ENCODE peak calls at places on chromosomes 1 and 21, in eight cellular contexts. One of them, this sample, is unnamed.

GRCh38 chr1:19809044-19809750 is 5.9 kb downstream of the RNF186 start:
- DNase-seq in HFFc6: no peak
- DNase-seq in mammary epithelial cell: no peak
- DNase-seq in choroid plexus epithelial cell: no peak
- DNase-seq in mesothelial cell of epicardium: no peak
- DNase-seq in progenitor cell of endocrine pancreas: no peak
- DNase-seq in foreskin fibroblast: no peak
- DNase-seq in NB4: no peak
- DNase-seq in this sample: no peak

GRCh38 chr1:175628548-175629317 is 114.7 kb downstream of the TNR start:
- DNase-seq in mammary epithelial cell: no peak
- DNase-seq in choroid plexus epithelial cell: no peak
- DNase-seq in NB4: peak; percentile 6
- DNase-seq in progenitor cell of endocrine pancreas: no peak
- DNase-seq in mesothelial cell of epicardium: no peak
- DNase-seq in HFFc6: no peak
- DNase-seq in foreskin fibroblast: peak; percentile 4
- DNase-seq in this sample: no peak

GRCh38 chr1:46646331-46646730 is 21.8 kb downstream of the ATPAF1 start:
- DNase-seq in choroid plexus epithelial cell: no peak
- DNase-seq in HFFc6: no peak
- DNase-seq in mesothelial cell of epicardium: no peak
- DNase-seq in mammary epithelial cell: no peak
- DNase-seq in foreskin fibroblast: no peak
- DNase-seq in progenitor cell of endocrine pancreas: no peak
- DNase-seq in NB4: no peak
- DNase-seq in this sample: no peak

GRCh38 chr1:150152772-150153461 is 3.2 kb downstream of the PLEKHO1 start:
- DNase-seq in progenitor cell of endocrine pancreas: no peak
- DNase-seq in NB4: no peak
- DNase-seq in choroid plexus epithelial cell: peak; percentile 50
- DNase-seq in mammary epithelial cell: no peak
- DNase-seq in foreskin fibroblast: peak; percentile 86
- DNase-seq in HFFc6: peak; percentile 53
- DNase-seq in mesothelial cell of epicardium: no peak
- DNase-seq in this sample: no peak

GRCh38 chr1:107687846-107688753 is 276.9 kb downstream of the VAV3 start:
- DNase-seq in mammary epithelial cell: peak; percentile 88
- DNase-seq in foreskin fibroblast: peak; percentile 10
- DNase-seq in mesothelial cell of epicardium: no peak
- DNase-seq in progenitor cell of endocrine pancreas: no peak
- DNase-seq in NB4: peak; percentile 75
- DNase-seq in choroid plexus epithelial cell: peak; percentile 29
- DNase-seq in HFFc6: no peak
- DNase-seq in this sample: no peak

GRCh38 chr1:21241761-21242581 is 48.3 kb downstream of the ECE1 start:
- DNase-seq in mesothelial cell of epicardium: no peak
- DNase-seq in HFFc6: no peak
- DNase-seq in foreskin fibroblast: no peak
- DNase-seq in progenitor cell of endocrine pancreas: no peak
- DNase-seq in NB4: no peak
- DNase-seq in choroid plexus epithelial cell: peak; percentile 57
- DNase-seq in mammary epithelial cell: no peak
- DNase-seq in this sample: no peak

GRCh38 chr1:101262060-101262459 is 25.2 kb downstream of the S1PR1 start:
- DNase-seq in foreskin fibroblast: no peak
- DNase-seq in NB4: peak; percentile 35
- DNase-seq in choroid plexus epithelial cell: no peak
- DNase-seq in mammary epithelial cell: no peak
- DNase-seq in mesothelial cell of epicardium: no peak
- DNase-seq in progenitor cell of endocrine pancreas: no peak
- DNase-seq in HFFc6: no peak
- DNase-seq in this sample: no peak

GRCh38 chr1:196148367-196148970 is 459.8 kb downstream of the KCNT2 start:
- DNase-seq in NB4: peak; percentile 37
- DNase-seq in foreskin fibroblast: peak; percentile 58
- DNase-seq in progenitor cell of endocrine pancreas: no peak
- DNase-seq in HFFc6: peak; percentile 47
- DNase-seq in mammary epithelial cell: peak; percentile 23
- DNase-seq in choroid plexus epithelial cell: peak; percentile 71
- DNase-seq in mesothelial cell of epicardium: no peak
- DNase-seq in this sample: no peak

GRCh38 chr1:51139474-51139873 is 37.4 kb downstream of the C1orf185 start:
- DNase-seq in progenitor cell of endocrine pancreas: no peak
- DNase-seq in choroid plexus epithelial cell: peak; percentile 8
- DNase-seq in mammary epithelial cell: no peak
- DNase-seq in mesothelial cell of epicardium: no peak
- DNase-seq in HFFc6: no peak
- DNase-seq in NB4: no peak
- DNase-seq in foreskin fibroblast: peak; percentile 4
- DNase-seq in this sample: no peak

GRCh38 chr1:205940710-205941109 is 2.5 kb downstream of the SLC26A9 start:
- DNase-seq in mesothelial cell of epicardium: no peak
- DNase-seq in progenitor cell of endocrine pancreas: no peak
- DNase-seq in choroid plexus epithelial cell: no peak
- DNase-seq in mammary epithelial cell: no peak
- DNase-seq in HFFc6: no peak
- DNase-seq in foreskin fibroblast: no peak
- DNase-seq in NB4: no peak
- DNase-seq in this sample: no peak
- TF ChIP-seq CTCF in mesothelial cell of epicardium: no peak
- TF ChIP-seq CTCF in progenitor cell of endocrine pancreas: no peak
- TF ChIP-seq CTCF in choroid plexus epithelial cell: no peak
- TF ChIP-seq CTCF in mammary epithelial cell: no peak
- TF ChIP-seq CTCF in HFFc6: no peak
- TF ChIP-seq CTCF in foreskin fibroblast: no peak
- TF ChIP-seq CTCF in NB4: no peak
- TF ChIP-seq CTCF in this sample: no peak

DNA sequence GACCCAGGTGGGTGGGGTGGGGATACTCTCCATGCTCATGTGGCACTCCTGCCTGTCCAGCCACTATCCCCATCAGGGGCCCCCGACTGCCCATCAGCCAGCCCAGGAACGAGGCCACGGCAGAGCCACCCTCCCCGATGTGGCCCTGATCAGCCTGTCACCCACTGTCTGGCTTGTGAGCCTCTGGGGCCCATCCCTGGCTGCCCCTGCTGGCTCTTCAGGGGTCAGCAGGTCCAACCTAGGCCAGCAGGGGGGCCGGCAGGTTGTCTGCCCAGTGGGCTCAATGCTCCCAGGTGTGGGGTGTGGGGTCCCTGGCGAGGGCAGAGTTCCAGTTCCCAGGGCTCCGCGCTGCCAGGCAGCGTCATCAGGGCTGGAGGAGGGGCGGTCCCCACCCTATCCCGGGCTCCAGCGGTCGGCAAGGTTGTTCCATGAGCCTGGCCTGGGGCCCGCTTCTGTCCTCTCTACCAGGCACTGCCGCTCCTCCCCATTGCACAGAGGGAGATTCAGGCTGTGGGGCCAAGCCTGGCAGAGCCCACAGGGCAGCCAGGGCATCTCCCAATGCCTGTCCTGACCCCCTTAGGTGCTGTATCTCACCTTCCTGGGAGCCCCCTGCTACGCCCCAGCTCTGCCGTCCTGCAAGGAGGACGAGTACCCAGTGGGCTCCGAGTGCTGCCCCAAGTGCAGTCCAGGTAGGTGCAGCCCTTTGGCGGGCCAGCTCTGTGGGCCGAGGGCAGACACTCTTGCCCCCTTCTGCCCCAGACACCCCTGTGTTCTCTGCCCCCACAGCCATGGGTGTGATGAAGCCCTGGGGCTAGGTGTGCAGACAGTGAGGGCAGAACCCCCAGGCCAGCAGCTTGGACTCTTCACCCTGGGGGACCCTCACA is 1.2 kb downstream of the TNFRSF14 start:
- DNase-seq in NB4: no peak
- DNase-seq in choroid plexus epithelial cell: no peak
- DNase-seq in foreskin fibroblast: no peak
- DNase-seq in HFFc6: no peak
- DNase-seq in mammary epithelial cell: no peak
- DNase-seq in mesothelial cell of epicardium: no peak
- DNase-seq in progenitor cell of endocrine pancreas: no peak
- DNase-seq in this sample: no peak
- TF ChIP-seq CTCF in NB4: no peak
- TF ChIP-seq CTCF in choroid plexus epithelial cell: no peak
- TF ChIP-seq CTCF in foreskin fibroblast: no peak
- TF ChIP-seq CTCF in HFFc6: peak; percentile 39
- TF ChIP-seq CTCF in mammary epithelial cell: peak; percentile 10
- TF ChIP-seq CTCF in mesothelial cell of epicardium: no peak
- TF ChIP-seq CTCF in progenitor cell of endocrine pancreas: peak; percentile 34
- TF ChIP-seq CTCF in this sample: no peak

DNA sequence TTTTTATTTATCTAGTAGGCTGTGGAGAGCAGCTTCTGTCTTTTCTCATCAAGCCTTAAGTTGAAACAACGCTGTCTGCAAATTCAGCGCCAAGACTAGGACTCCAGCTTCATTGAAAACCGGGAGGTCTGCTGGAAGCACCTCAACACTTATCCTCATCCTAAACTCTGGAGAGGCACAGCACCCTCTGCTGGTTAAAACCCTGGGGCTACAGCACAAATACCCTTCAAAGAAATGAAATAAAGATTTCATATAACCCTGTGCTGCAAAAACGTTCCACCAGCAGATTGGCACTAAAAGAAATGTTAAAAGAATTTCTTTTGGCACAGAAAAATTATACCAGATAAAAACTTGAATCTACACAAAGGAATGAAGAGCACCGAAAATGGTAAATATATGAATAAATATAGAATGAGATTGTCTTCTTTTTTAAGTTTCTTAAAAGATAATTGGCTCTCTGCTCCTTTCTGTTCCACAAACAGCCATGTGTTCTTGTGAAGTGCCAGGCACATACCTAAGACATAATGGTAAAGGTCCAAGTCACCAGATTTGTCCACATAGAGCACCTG is 227.7 kb upstream of the SAMSN1 start:
- DNase-seq in mesothelial cell of epicardium: peak; percentile 42
- DNase-seq in mammary epithelial cell: peak; percentile 30
- DNase-seq in choroid plexus epithelial cell: peak; percentile 72
- DNase-seq in HFFc6: no peak
- DNase-seq in NB4: peak; percentile 67
- DNase-seq in foreskin fibroblast: no peak
- DNase-seq in progenitor cell of endocrine pancreas: no peak
- DNase-seq in this sample: no peak
- TF ChIP-seq CTCF in mesothelial cell of epicardium: peak; percentile 35
- TF ChIP-seq CTCF in mammary epithelial cell: peak; percentile 85
- TF ChIP-seq CTCF in choroid plexus epithelial cell: peak; percentile 82
- TF ChIP-seq CTCF in HFFc6: peak; percentile 44
- TF ChIP-seq CTCF in NB4: peak; percentile 79
- TF ChIP-seq CTCF in foreskin fibroblast: no peak
- TF ChIP-seq CTCF in progenitor cell of endocrine pancreas: peak; percentile 45
- TF ChIP-seq CTCF in this sample: peak; percentile 63

GRCh38 chr1:214658785-214659184 is 55.8 kb downstream of the CENPF start:
- DNase-seq in choroid plexus epithelial cell: peak; percentile 76
- DNase-seq in mesothelial cell of epicardium: peak; percentile 41
- DNase-seq in foreskin fibroblast: peak; percentile 51
- DNase-seq in progenitor cell of endocrine pancreas: no peak
- DNase-seq in HFFc6: no peak
- DNase-seq in mammary epithelial cell: peak; percentile 12
- DNase-seq in NB4: no peak
- DNase-seq in this sample: no peak

GRCh38 chr1:214658175-214658574 is 55.2 kb downstream of the CENPF start:
- DNase-seq in HFFc6: no peak
- DNase-seq in progenitor cell of endocrine pancreas: no peak
- DNase-seq in NB4: no peak
- DNase-seq in mesothelial cell of epicardium: no peak
- DNase-seq in foreskin fibroblast: no peak
- DNase-seq in mammary epithelial cell: no peak
- DNase-seq in choroid plexus epithelial cell: no peak
- DNase-seq in this sample: no peak

GRCh38 chr1:214660190-214660589 is 57.2 kb downstream of the CENPF start:
- DNase-seq in progenitor cell of endocrine pancreas: no peak
- DNase-seq in mesothelial cell of epicardium: no peak
- DNase-seq in HFFc6: no peak
- DNase-seq in mammary epithelial cell: no peak
- DNase-seq in choroid plexus epithelial cell: no peak
- DNase-seq in NB4: no peak
- DNase-seq in foreskin fibroblast: peak; percentile 11
- DNase-seq in this sample: no peak

GRCh38 chr1:214662386-214662785 is 59.4 kb downstream of the CENPF start:
- DNase-seq in HFFc6: no peak
- DNase-seq in progenitor cell of endocrine pancreas: no peak
- DNase-seq in choroid plexus epithelial cell: no peak
- DNase-seq in mammary epithelial cell: no peak
- DNase-seq in NB4: no peak
- DNase-seq in mesothelial cell of epicardium: no peak
- DNase-seq in foreskin fibroblast: no peak
- DNase-seq in this sample: no peak

GRCh38 chr1:214660900-214661299 is 57.9 kb downstream of the CENPF start:
- DNase-seq in progenitor cell of endocrine pancreas: peak; percentile 13
- DNase-seq in foreskin fibroblast: peak; percentile 88
- DNase-seq in choroid plexus epithelial cell: peak; percentile 96
- DNase-seq in mammary epithelial cell: no peak
- DNase-seq in HFFc6: peak; percentile 71
- DNase-seq in mesothelial cell of epicardium: peak; percentile 54
- DNase-seq in NB4: no peak
- DNase-seq in this sample: no peak
- TF ChIP-seq CTCF in progenitor cell of endocrine pancreas: peak; percentile 58
- TF ChIP-seq CTCF in foreskin fibroblast: peak; percentile 69
- TF ChIP-seq CTCF in choroid plexus epithelial cell: peak; percentile 90
- TF ChIP-seq CTCF in mammary epithelial cell: peak; percentile 67
- TF ChIP-seq CTCF in HFFc6: peak; percentile 86
- TF ChIP-seq CTCF in mesothelial cell of epicardium: peak; percentile 47
- TF ChIP-seq CTCF in NB4: no peak
- TF ChIP-seq CTCF in this sample: peak; percentile 72

DNA sequence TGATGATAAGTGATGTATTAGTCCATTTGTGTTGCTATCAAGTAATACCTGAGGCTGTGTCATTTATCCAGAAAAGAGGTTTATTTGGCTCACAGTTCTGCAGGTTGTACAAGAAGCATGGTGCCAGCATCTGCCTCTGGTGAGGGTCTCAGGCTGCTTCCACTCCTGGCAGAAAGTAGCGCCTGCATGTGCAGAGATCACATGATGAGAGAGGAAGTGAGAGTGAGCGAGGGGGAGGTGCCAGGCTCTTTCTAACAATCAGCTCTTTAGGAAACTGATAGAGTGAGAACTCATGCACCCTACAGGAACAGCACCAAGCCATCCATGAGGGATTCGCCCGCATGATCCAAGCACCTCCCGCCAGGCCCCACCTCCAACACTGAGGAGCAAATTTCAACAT is 2.2 kb upstream of the FHAD1 start:
- DNase-seq in mesothelial cell of epicardium: no peak
- DNase-seq in progenitor cell of endocrine pancreas: no peak
- DNase-seq in mammary epithelial cell: no peak
- DNase-seq in NB4: peak; percentile 40
- DNase-seq in choroid plexus epithelial cell: no peak
- DNase-seq in HFFc6: no peak
- DNase-seq in foreskin fibroblast: no peak
- DNase-seq in this sample: no peak
- TF ChIP-seq CTCF in mesothelial cell of epicardium: no peak
- TF ChIP-seq CTCF in progenitor cell of endocrine pancreas: no peak
- TF ChIP-seq CTCF in mammary epithelial cell: no peak
- TF ChIP-seq CTCF in NB4: no peak
- TF ChIP-seq CTCF in choroid plexus epithelial cell: no peak
- TF ChIP-seq CTCF in HFFc6: no peak
- TF ChIP-seq CTCF in foreskin fibroblast: no peak
- TF ChIP-seq CTCF in this sample: no peak

DNA sequence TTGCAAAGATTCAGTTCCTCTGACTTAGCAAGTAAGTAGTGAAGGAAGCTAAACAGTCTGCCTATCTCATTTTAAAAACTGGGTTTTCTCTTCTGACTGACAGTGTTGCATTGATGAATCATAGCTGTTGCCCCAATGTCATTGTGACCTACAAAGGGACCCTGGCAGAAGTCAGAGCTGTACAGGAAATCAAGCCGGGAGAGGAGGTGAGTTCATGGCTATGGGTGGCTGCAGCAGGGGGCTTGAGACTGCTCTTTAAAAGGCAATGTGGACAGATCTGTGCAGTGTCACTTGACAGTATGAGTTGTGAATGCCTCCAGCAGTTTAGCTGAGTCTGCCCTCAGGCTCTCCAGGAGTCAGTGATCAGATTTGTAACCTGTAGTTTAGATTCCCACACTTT is 46.6 kb downstream of the SMYD2 start:
- DNase-seq in mammary epithelial cell: no peak
- DNase-seq in mesothelial cell of epicardium: no peak
- DNase-seq in progenitor cell of endocrine pancreas: no peak
- DNase-seq in HFFc6: no peak
- DNase-seq in choroid plexus epithelial cell: no peak
- DNase-seq in foreskin fibroblast: no peak
- DNase-seq in NB4: peak; percentile 37
- DNase-seq in this sample: no peak
- TF ChIP-seq CTCF in mammary epithelial cell: no peak
- TF ChIP-seq CTCF in mesothelial cell of epicardium: no peak
- TF ChIP-seq CTCF in progenitor cell of endocrine pancreas: no peak
- TF ChIP-seq CTCF in HFFc6: no peak
- TF ChIP-seq CTCF in choroid plexus epithelial cell: no peak
- TF ChIP-seq CTCF in foreskin fibroblast: no peak
- TF ChIP-seq CTCF in NB4: no peak
- TF ChIP-seq CTCF in this sample: no peak